ENCODE peak calls at places on chromosomes 7 and 10, in four cellular contexts. One of them, this sample, is unnamed.

GRCh38 chr7:1062296-1063294 is 18.2 kb downstream of the GPR146 start:
- DNase-seq in kidney: peak; percentile 1
- DNase-seq in neuronal stem cell: no peak
- DNase-seq in Karpas-422: peak; percentile 57
- DNase-seq in this sample: no peak

GRCh38 chr10:17984056-17984455 is 32.3 kb downstream of the SLC39A12 start:
- DNase-seq in kidney: no peak
- DNase-seq in neuronal stem cell: no peak
- DNase-seq in Karpas-422: no peak
- DNase-seq in this sample: no peak

GRCh38 chr7:71350680-71351079 is 218.7 kb downstream of the GALNT17 start:
- DNase-seq in kidney: no peak
- DNase-seq in neuronal stem cell: no peak
- DNase-seq in Karpas-422: no peak
- DNase-seq in this sample: no peak

GRCh38 chr7:31036941-31037340 is 15.2 kb upstream of the ADCYAP1R1 start:
- DNase-seq in kidney: no peak
- DNase-seq in neuronal stem cell: no peak
- DNase-seq in Karpas-422: no peak
- DNase-seq in this sample: no peak

GRCh38 chr10:58291538-58292174 is 22.7 kb downstream of the CISD1 start:
- DNase-seq in kidney: no peak
- DNase-seq in neuronal stem cell: no peak
- DNase-seq in Karpas-422: peak; percentile 82
- DNase-seq in this sample: no peak

GRCh38 chr10:90884414-90884813 is 12.6 kb downstream of the RPP30 start:
- DNase-seq in kidney: no peak
- DNase-seq in neuronal stem cell: no peak
- DNase-seq in Karpas-422: no peak
- DNase-seq in this sample: no peak

GRCh38 chr10:12041766-12042408 is 722 bp downstream of the UPF2 start:
- DNase-seq in kidney: no peak
- DNase-seq in neuronal stem cell: no peak
- DNase-seq in Karpas-422: peak; percentile 84
- DNase-seq in this sample: no peak

GRCh38 chr7:146764458-146764857 is 647.9 kb downstream of the CNTNAP2 start:
- DNase-seq in kidney: no peak
- DNase-seq in neuronal stem cell: no peak
- DNase-seq in Karpas-422: no peak
- DNase-seq in this sample: no peak

GRCh38 chr7:38070718-38071117 is 107.3 kb upstream of the STARD3NL start:
- DNase-seq in kidney: no peak
- DNase-seq in neuronal stem cell: peak; percentile 8
- DNase-seq in Karpas-422: no peak
- DNase-seq in this sample: no peak

GRCh38 chr10:11697718-11698527 is 44.3 kb upstream of the ECHDC3 start:
- DNase-seq in kidney: no peak
- DNase-seq in neuronal stem cell: no peak
- DNase-seq in Karpas-422: peak; percentile 67
- DNase-seq in this sample: no peak

GRCh38 chr7:67764312-67764711 is 767.7 kb downstream of the TYW1 start:
- DNase-seq in kidney: no peak
- DNase-seq in neuronal stem cell: no peak
- DNase-seq in Karpas-422: no peak
- DNase-seq in this sample: no peak

GRCh38 chr10:33265621-33266020 is 68.8 kb downstream of the NRP1 start:
- DNase-seq in kidney: no peak
- DNase-seq in neuronal stem cell: no peak
- DNase-seq in Karpas-422: no peak
- DNase-seq in this sample: no peak

GRCh38 chr7:91264924-91265681 is 870 bp downstream of the FZD1 start:
- DNase-seq in kidney: peak; percentile 84
- DNase-seq in neuronal stem cell: no peak
- DNase-seq in Karpas-422: peak; percentile 89
- DNase-seq in this sample: peak; percentile 67

GRCh38 chr7:74544706-74545469 is 91.2 kb downstream of the GTF2IRD1 start:
- DNase-seq in kidney: no peak
- DNase-seq in neuronal stem cell: peak; percentile 26
- DNase-seq in Karpas-422: peak; percentile 87
- DNase-seq in this sample: no peak

GRCh38 chr10:873020-873419 is 58.5 kb downstream of the LARP4B start:
- DNase-seq in kidney: no peak
- DNase-seq in neuronal stem cell: no peak
- DNase-seq in Karpas-422: no peak
- DNase-seq in this sample: no peak

GRCh38 chr10:97333351-97333600 is 1.3 kb downstream of the FRAT2 start:
- DNase-seq in kidney: no peak
- DNase-seq in neuronal stem cell: no peak
- DNase-seq in Karpas-422: no peak
- DNase-seq in this sample: no peak

DNA sequence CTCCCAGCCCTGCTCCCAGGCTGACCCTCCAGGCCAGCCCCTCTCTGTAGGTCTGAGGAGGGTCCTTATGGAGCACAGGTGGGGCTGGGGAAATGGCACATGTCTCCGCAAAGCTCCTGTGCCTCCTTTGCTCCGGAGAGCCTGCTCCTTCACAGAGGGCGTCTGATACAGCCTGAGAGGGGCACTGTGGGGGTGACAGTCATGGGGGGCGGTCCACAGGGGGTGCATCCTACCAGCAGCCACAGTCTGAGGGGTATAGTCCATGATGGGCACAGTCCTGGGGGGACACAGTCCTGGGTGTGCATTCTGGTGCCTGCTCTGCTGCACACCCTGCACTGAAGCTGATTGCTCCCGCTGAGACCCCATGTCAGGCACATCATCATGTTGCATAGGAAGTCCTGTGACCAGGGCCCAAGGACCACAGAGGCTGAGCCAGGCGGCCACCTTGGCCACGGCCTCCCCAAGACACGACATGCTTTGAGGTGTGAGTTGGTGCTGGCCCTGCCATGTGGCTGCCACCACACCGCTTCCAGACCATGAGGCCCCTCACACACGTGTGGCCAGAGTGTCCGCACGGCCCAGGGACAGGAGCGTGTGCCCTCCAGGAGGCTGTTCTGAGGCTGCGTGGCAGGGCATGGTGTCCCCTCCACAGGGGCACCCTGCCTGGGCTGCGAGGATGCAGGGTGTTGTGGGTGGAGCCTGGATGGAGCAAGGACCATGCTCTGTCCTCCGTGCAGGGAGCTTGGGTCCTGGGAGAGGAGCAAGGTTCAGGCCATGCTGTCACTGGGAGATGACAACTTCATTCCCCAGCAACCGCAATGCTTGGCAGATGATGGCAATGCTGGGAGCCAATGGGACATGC is 59.2 kb downstream of the PWWP2B start:
- DNase-seq in kidney: peak; percentile 70
- DNase-seq in neuronal stem cell: no peak
- DNase-seq in Karpas-422: no peak
- DNase-seq in this sample: no peak
- H3K4me3 ChIP-seq in kidney: no peak overlapping the region
- H3K4me3 ChIP-seq in neuronal stem cell: no peak overlapping the region
- H3K4me3 ChIP-seq in Karpas-422: no peak overlapping the region
- H3K4me3 ChIP-seq in this sample: no peak overlapping the region

GRCh38 chr10:124605481-124605855 is 138.7 kb downstream of the FAM53B start:
- DNase-seq in kidney: peak; percentile 43
- DNase-seq in neuronal stem cell: no peak
- DNase-seq in Karpas-422: no peak
- DNase-seq in this sample: no peak
- H3K4me1 ChIP-seq in kidney: peaks cover 5% of the 10 kb centered on the region
- H3K4me1 ChIP-seq in neuronal stem cell: peaks cover 16% of the 10 kb centered on the region
- H3K4me1 ChIP-seq in Karpas-422: peaks cover 96% of the 10 kb centered on the region
- H3K4me1 ChIP-seq in this sample: no peaks in the 10 kb centered on the region

DNA sequence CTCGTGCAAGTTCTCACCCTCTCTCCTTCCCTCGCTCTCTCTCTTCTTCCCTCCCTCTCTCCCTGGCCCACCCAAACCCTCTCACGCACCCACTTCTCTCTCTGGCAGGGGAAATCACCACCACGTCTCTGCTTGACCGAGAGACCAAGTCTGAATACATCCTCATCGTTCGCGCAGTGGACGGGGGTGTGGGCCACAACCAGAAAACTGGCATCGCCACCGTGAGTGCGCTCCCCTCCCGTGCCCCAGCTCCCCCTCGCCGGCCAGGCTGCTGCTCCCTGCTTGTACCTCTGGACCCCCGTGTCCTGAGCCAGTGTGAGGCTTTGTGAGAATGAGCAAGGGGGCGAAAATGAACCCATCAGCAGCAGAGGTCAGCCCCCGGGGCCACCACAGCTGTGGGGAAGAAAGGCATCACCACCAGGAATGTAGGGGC is 25.5 kb downstream of the C10orf105 start:
- DNase-seq in kidney: no peak
- DNase-seq in neuronal stem cell: no peak
- DNase-seq in Karpas-422: no peak
- DNase-seq in this sample: no peak
- H3K4me3 ChIP-seq in kidney: no peak overlapping the region
- H3K4me3 ChIP-seq in neuronal stem cell: no peak overlapping the region
- H3K4me3 ChIP-seq in Karpas-422: no peak overlapping the region
- H3K4me3 ChIP-seq in this sample: no peak overlapping the region

DNA sequence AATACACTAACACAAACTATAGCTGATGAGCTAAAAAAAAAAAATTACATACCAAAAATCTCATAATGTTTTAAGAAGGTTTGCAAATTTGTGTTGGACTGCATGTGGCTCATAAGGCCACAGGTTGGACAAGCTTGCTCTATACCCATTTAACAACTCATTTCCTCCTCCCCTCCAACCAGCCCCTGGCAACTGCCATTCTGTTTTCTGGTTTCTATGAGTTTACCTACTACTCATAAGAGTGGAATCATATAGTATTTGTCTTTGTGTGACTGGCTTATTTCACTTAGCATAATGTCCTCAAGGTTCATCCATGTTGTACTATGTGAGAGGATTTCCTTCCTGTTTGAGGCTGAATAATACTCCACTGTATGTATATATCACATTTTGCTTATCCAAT is 100.4 kb upstream of the ARHGAP21 start:
- DNase-seq in kidney: no peak
- DNase-seq in neuronal stem cell: no peak
- DNase-seq in Karpas-422: no peak
- DNase-seq in this sample: no peak
- H3K4me1 ChIP-seq in kidney: no peaks in the 10 kb centered on the region
- H3K4me1 ChIP-seq in neuronal stem cell: no peaks in the 10 kb centered on the region
- H3K4me1 ChIP-seq in Karpas-422: no peaks in the 10 kb centered on the region
- H3K4me1 ChIP-seq in this sample: peaks cover 50% of the 10 kb centered on the region

GRCh38 chr7:39631736-39632304 is 8.4 kb downstream of the RALA start:
- DNase-seq in kidney: no peak
- DNase-seq in neuronal stem cell: no peak
- DNase-seq in Karpas-422: no peak
- DNase-seq in this sample: no peak
- H3K4me3 ChIP-seq in kidney: no peak overlapping the region
- H3K4me3 ChIP-seq in neuronal stem cell: no peak overlapping the region
- H3K4me3 ChIP-seq in Karpas-422: no peak overlapping the region
- H3K4me3 ChIP-seq in this sample: no peak overlapping the region

GRCh38 chr7:36279926-36280315 is 109.7 kb upstream of the ANLN start:
- DNase-seq in kidney: no peak
- DNase-seq in neuronal stem cell: no peak
- DNase-seq in Karpas-422: no peak
- DNase-seq in this sample: no peak

GRCh38 chr7:36278767-36279171 is 110.9 kb upstream of the ANLN start:
- DNase-seq in kidney: no peak
- DNase-seq in neuronal stem cell: no peak
- DNase-seq in Karpas-422: no peak
- DNase-seq in this sample: no peak

GRCh38 chr7:36278069-36278766 is 111.4 kb upstream of the ANLN start:
- DNase-seq in kidney: no peak
- DNase-seq in neuronal stem cell: no peak
- DNase-seq in Karpas-422: no peak
- DNase-seq in this sample: no peak

GRCh38 chr7:36280840-36281812 is 108.5 kb upstream of the ANLN start:
- DNase-seq in kidney: peak; percentile 92
- DNase-seq in neuronal stem cell: no peak
- DNase-seq in Karpas-422: peak; percentile 80
- DNase-seq in this sample: peak; percentile 75

DNA sequence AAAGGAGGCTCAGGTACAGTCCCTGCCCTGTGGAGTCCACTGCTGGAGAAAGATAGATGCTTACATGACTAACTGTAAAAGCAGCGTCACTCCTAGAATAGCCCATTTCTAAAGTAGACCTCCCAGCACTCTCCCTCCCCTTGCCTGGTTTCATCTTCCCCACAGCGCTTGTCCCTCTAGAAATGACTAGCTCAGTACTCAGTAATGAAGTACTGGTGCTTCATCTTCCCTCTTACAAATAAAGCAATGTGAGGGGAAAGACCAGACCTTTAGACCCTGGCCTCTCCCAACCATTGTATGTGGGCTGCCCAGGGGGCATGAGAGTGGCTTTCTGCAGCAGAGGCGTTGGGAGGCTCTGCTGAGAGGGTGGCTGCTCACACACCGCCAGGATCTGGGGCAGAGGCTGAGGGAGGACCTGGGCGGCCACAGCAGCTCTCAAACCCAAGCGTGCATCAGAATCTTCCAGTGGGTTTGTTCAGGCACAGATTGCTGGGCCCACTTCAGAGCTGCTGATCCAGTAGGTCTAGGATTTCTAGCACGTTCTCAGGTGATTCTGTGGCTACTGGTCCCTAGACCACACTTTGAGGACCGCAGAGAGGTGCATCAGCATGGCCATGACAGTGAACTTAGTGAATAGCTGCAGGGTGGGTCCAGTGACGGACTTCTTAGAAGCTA is 110.3 kb upstream of the ANLN start:
- DNase-seq in kidney: no peak
- DNase-seq in neuronal stem cell: no peak
- DNase-seq in Karpas-422: peak; percentile 65
- DNase-seq in this sample: no peak
- H3K4me1 ChIP-seq in kidney: peaks cover 15% of the 10 kb centered on the region
- H3K4me1 ChIP-seq in neuronal stem cell: peaks cover 24% of the 10 kb centered on the region
- H3K4me1 ChIP-seq in Karpas-422: peaks cover 97% of the 10 kb centered on the region
- H3K4me1 ChIP-seq in this sample: peaks cover 16% of the 10 kb centered on the region

GRCh38 chr7:101740981-101741725 is 76.3 kb upstream of the CUX1 start:
- DNase-seq in kidney: no peak
- DNase-seq in neuronal stem cell: no peak
- DNase-seq in Karpas-422: peak; percentile 46
- DNase-seq in this sample: no peak
- H3K4me3 ChIP-seq in kidney: no peak overlapping the region
- H3K4me3 ChIP-seq in neuronal stem cell: no peak overlapping the region
- H3K4me3 ChIP-seq in Karpas-422: no peak overlapping the region
- H3K4me3 ChIP-seq in this sample: no peak overlapping the region

GRCh38 chr10:73251683-73252444 is 580 bp downstream of the MRPS16 start:
- DNase-seq in kidney: no peak
- DNase-seq in neuronal stem cell: peak; percentile 17
- DNase-seq in Karpas-422: no peak
- DNase-seq in this sample: no peak
- H3K4me1 ChIP-seq in kidney: peaks cover 9% of the 10 kb centered on the region
- H3K4me1 ChIP-seq in neuronal stem cell: peaks cover 9% of the 10 kb centered on the region
- H3K4me1 ChIP-seq in Karpas-422: peaks cover 55% of the 10 kb centered on the region
- H3K4me1 ChIP-seq in this sample: peaks cover 13% of the 10 kb centered on the region

GRCh38 chr10:60594476-60595051 is 183.7 kb upstream of the CDK1 start:
- DNase-seq in kidney: no peak
- DNase-seq in neuronal stem cell: no peak
- DNase-seq in Karpas-422: no peak
- DNase-seq in this sample: no peak

GRCh38 chr10:60591119-60591518 is 187.2 kb upstream of the CDK1 start:
- DNase-seq in kidney: no peak
- DNase-seq in neuronal stem cell: no peak
- DNase-seq in Karpas-422: no peak
- DNase-seq in this sample: no peak
- H3K4me3 ChIP-seq in kidney: no peak overlapping the region
- H3K4me3 ChIP-seq in neuronal stem cell: no peak overlapping the region
- H3K4me3 ChIP-seq in Karpas-422: no peak overlapping the region
- H3K4me3 ChIP-seq in this sample: no peak overlapping the region